ENCODE peak calls at places on chromosomes 3 and 15, in ten cellular contexts. One of them, this sample, is unnamed.
A peak's percentile ranks its signal among the peaks of the same experiment; 100 is the strongest.

GRCh38 chr15:89794627-89795241 is 18.6 kb downstream of the MESP2 start:
- DNase-seq in breast epithelium: no peak
- DNase-seq in fibroblast of mammary gland: peak; percentile 62
- DNase-seq in prostate gland: no peak
- DNase-seq in endothelial cell of umbilical vein: peak; percentile 95
- DNase-seq in foreskin fibroblast: peak; percentile 63
- DNase-seq in fibroblast of the aortic adventitia: peak; percentile 83
- DNase-seq in fibroblast of lung: peak; percentile 81
- DNase-seq in spleen: peak; percentile 2
- DNase-seq in adrenal gland: no peak
- DNase-seq in this sample: peak; percentile 55

GRCh38 chr3:39279745-39280517 is at the start of gene CX3CR1:
- DNase-seq in breast epithelium: no peak
- DNase-seq in fibroblast of mammary gland: no peak
- DNase-seq in prostate gland: no peak
- DNase-seq in endothelial cell of umbilical vein: no peak
- DNase-seq in foreskin fibroblast: no peak
- DNase-seq in fibroblast of the aortic adventitia: no peak
- DNase-seq in fibroblast of lung: no peak
- DNase-seq in spleen: no peak
- DNase-seq in adrenal gland: peak; percentile 42
- DNase-seq in this sample: no peak

GRCh38 chr3:52730681-52731080 is 24.8 kb downstream of the SPCS1 start:
- DNase-seq in breast epithelium: no peak
- DNase-seq in fibroblast of mammary gland: no peak
- DNase-seq in prostate gland: no peak
- DNase-seq in endothelial cell of umbilical vein: peak; percentile 19
- DNase-seq in foreskin fibroblast: no peak
- DNase-seq in fibroblast of the aortic adventitia: peak; percentile 20
- DNase-seq in fibroblast of lung: peak; percentile 17
- DNase-seq in spleen: no peak
- DNase-seq in adrenal gland: peak; percentile 39
- DNase-seq in this sample: no peak

GRCh38 chr3:177037241-177037640 is 160.0 kb downstream of the TBL1XR1 start:
- DNase-seq in breast epithelium: no peak
- DNase-seq in fibroblast of mammary gland: peak; percentile 40
- DNase-seq in prostate gland: no peak
- DNase-seq in endothelial cell of umbilical vein: no peak
- DNase-seq in foreskin fibroblast: no peak
- DNase-seq in fibroblast of the aortic adventitia: no peak
- DNase-seq in fibroblast of lung: no peak
- DNase-seq in spleen: no peak
- DNase-seq in adrenal gland: no peak
- DNase-seq in this sample: no peak

GRCh38 chr15:91982401-91982800 is 128.9 kb downstream of the SLCO3A1 start:
- DNase-seq in breast epithelium: no peak
- DNase-seq in fibroblast of mammary gland: no peak
- DNase-seq in prostate gland: no peak
- DNase-seq in endothelial cell of umbilical vein: no peak
- DNase-seq in foreskin fibroblast: no peak
- DNase-seq in fibroblast of the aortic adventitia: peak; percentile 24
- DNase-seq in fibroblast of lung: peak; percentile 4
- DNase-seq in spleen: no peak
- DNase-seq in adrenal gland: no peak
- DNase-seq in this sample: no peak

GRCh38 chr3:23004971-23005370 is 198.2 kb upstream of the UBE2E2 start:
- DNase-seq in breast epithelium: no peak
- DNase-seq in fibroblast of mammary gland: peak; percentile 84
- DNase-seq in prostate gland: no peak
- DNase-seq in endothelial cell of umbilical vein: no peak
- DNase-seq in foreskin fibroblast: peak; percentile 67
- DNase-seq in fibroblast of the aortic adventitia: peak; percentile 79
- DNase-seq in fibroblast of lung: peak; percentile 73
- DNase-seq in spleen: no peak
- DNase-seq in adrenal gland: no peak
- DNase-seq in this sample: peak; percentile 28

GRCh38 chr3:124263168-124263567 is 271.2 kb upstream of the ROPN1 start:
- DNase-seq in breast epithelium: no peak
- DNase-seq in fibroblast of mammary gland: peak; percentile 94
- DNase-seq in prostate gland: no peak
- DNase-seq in endothelial cell of umbilical vein: peak; percentile 44
- DNase-seq in foreskin fibroblast: peak; percentile 80
- DNase-seq in fibroblast of the aortic adventitia: peak; percentile 94
- DNase-seq in fibroblast of lung: peak; percentile 97
- DNase-seq in spleen: no peak
- DNase-seq in adrenal gland: peak; percentile 74
- DNase-seq in this sample: peak; percentile 80

GRCh38 chr3:160163259-160163878 is 61.9 kb upstream of the C3orf80 start:
- DNase-seq in breast epithelium: no peak
- DNase-seq in fibroblast of mammary gland: peak; percentile 58
- DNase-seq in prostate gland: no peak
- DNase-seq in endothelial cell of umbilical vein: peak; percentile 46
- DNase-seq in foreskin fibroblast: peak; percentile 56
- DNase-seq in fibroblast of the aortic adventitia: peak; percentile 74
- DNase-seq in fibroblast of lung: peak; percentile 62
- DNase-seq in spleen: no peak
- DNase-seq in adrenal gland: no peak
- DNase-seq in this sample: peak; percentile 56

GRCh38 chr3:189158034-189158433 is 13.7 kb upstream of the TPRG1 start:
- DNase-seq in breast epithelium: no peak
- DNase-seq in fibroblast of mammary gland: no peak
- DNase-seq in prostate gland: no peak
- DNase-seq in endothelial cell of umbilical vein: no peak
- DNase-seq in foreskin fibroblast: no peak
- DNase-seq in fibroblast of the aortic adventitia: no peak
- DNase-seq in fibroblast of lung: no peak
- DNase-seq in spleen: no peak
- DNase-seq in adrenal gland: no peak
- DNase-seq in this sample: no peak

GRCh38 chr15:79219393-79220056 is 63.0 kb upstream of the ANKRD34C start:
- DNase-seq in breast epithelium: no peak
- DNase-seq in fibroblast of mammary gland: no peak
- DNase-seq in prostate gland: no peak
- DNase-seq in endothelial cell of umbilical vein: no peak
- DNase-seq in foreskin fibroblast: no peak
- DNase-seq in fibroblast of the aortic adventitia: no peak
- DNase-seq in fibroblast of lung: no peak
- DNase-seq in spleen: no peak
- DNase-seq in adrenal gland: no peak
- DNase-seq in this sample: no peak

GRCh38 chr15:51139091-51139490 is 44.4 kb upstream of the TNFAIP8L3 start:
- DNase-seq in breast epithelium: no peak
- DNase-seq in fibroblast of mammary gland: no peak
- DNase-seq in prostate gland: no peak
- DNase-seq in endothelial cell of umbilical vein: no peak
- DNase-seq in foreskin fibroblast: no peak
- DNase-seq in fibroblast of the aortic adventitia: no peak
- DNase-seq in fibroblast of lung: no peak
- DNase-seq in spleen: no peak
- DNase-seq in adrenal gland: no peak
- DNase-seq in this sample: no peak

GRCh38 chr3:25548836-25549235 is 115.9 kb downstream of the TOP2B start:
- DNase-seq in breast epithelium: no peak
- DNase-seq in fibroblast of mammary gland: no peak
- DNase-seq in prostate gland: no peak
- DNase-seq in endothelial cell of umbilical vein: peak; percentile 75
- DNase-seq in foreskin fibroblast: no peak
- DNase-seq in fibroblast of the aortic adventitia: no peak
- DNase-seq in fibroblast of lung: no peak
- DNase-seq in spleen: no peak
- DNase-seq in adrenal gland: no peak
- DNase-seq in this sample: no peak

GRCh38 chr3:46930945-46931403 is 45.6 kb downstream of the CCDC12 start:
- DNase-seq in breast epithelium: peak; percentile 70
- DNase-seq in fibroblast of mammary gland: no peak
- DNase-seq in prostate gland: no peak
- DNase-seq in endothelial cell of umbilical vein: peak; percentile 66
- DNase-seq in foreskin fibroblast: peak; percentile 32
- DNase-seq in fibroblast of the aortic adventitia: no peak
- DNase-seq in fibroblast of lung: no peak
- DNase-seq in spleen: peak; percentile 70
- DNase-seq in adrenal gland: no peak
- DNase-seq in this sample: no peak

GRCh38 chr15:27059610-27060202 is 88.7 kb downstream of the GABRG3 start:
- DNase-seq in breast epithelium: no peak
- DNase-seq in fibroblast of mammary gland: peak; percentile 26
- DNase-seq in prostate gland: peak; percentile 24
- DNase-seq in endothelial cell of umbilical vein: no peak
- DNase-seq in foreskin fibroblast: peak; percentile 36
- DNase-seq in fibroblast of the aortic adventitia: peak; percentile 15
- DNase-seq in fibroblast of lung: peak; percentile 56
- DNase-seq in spleen: no peak
- DNase-seq in adrenal gland: peak; percentile 81
- DNase-seq in this sample: no peak
- TF ChIP-seq CTCF in breast epithelium: peak; percentile 46
- TF ChIP-seq CTCF in fibroblast of mammary gland: peak; percentile 41
- TF ChIP-seq CTCF in prostate gland: peak; percentile 51
- TF ChIP-seq CTCF in endothelial cell of umbilical vein: peak; percentile 36
- TF ChIP-seq CTCF in foreskin fibroblast: peak; percentile 33
- TF ChIP-seq CTCF in fibroblast of the aortic adventitia: peak; percentile 50
- TF ChIP-seq CTCF in fibroblast of lung: peak; percentile 64
- TF ChIP-seq CTCF in spleen: peak; percentile 43
- TF ChIP-seq CTCF in adrenal gland: peak; percentile 65
- TF ChIP-seq CTCF in this sample: peak; percentile 23

GRCh38 chr3:196198771-196199753 is 12.1 kb downstream of the ZDHHC19 start:
- DNase-seq in breast epithelium: no peak
- DNase-seq in fibroblast of mammary gland: peak; percentile 15
- DNase-seq in prostate gland: no peak
- DNase-seq in endothelial cell of umbilical vein: no peak
- DNase-seq in foreskin fibroblast: no peak
- DNase-seq in fibroblast of the aortic adventitia: no peak
- DNase-seq in fibroblast of lung: no peak
- DNase-seq in spleen: peak; percentile 64
- DNase-seq in adrenal gland: no peak
- DNase-seq in this sample: no peak
- TF ChIP-seq CTCF in breast epithelium: no peak
- TF ChIP-seq CTCF in fibroblast of mammary gland: peak; percentile 26
- TF ChIP-seq CTCF in prostate gland: no peak
- TF ChIP-seq CTCF in endothelial cell of umbilical vein: peak; percentile 9
- TF ChIP-seq CTCF in foreskin fibroblast: no peak
- TF ChIP-seq CTCF in fibroblast of the aortic adventitia: no peak
- TF ChIP-seq CTCF in fibroblast of lung: peak; percentile 15
- TF ChIP-seq CTCF in spleen: no peak
- TF ChIP-seq CTCF in adrenal gland: no peak
- TF ChIP-seq CTCF in this sample: no peak

GRCh38 chr3:107574650-107575049 is 51.9 kb downstream of the BBX start:
- DNase-seq in breast epithelium: no peak
- DNase-seq in fibroblast of mammary gland: peak; percentile 65
- DNase-seq in prostate gland: no peak
- DNase-seq in endothelial cell of umbilical vein: peak; percentile 66
- DNase-seq in foreskin fibroblast: peak; percentile 62
- DNase-seq in fibroblast of the aortic adventitia: peak; percentile 69
- DNase-seq in fibroblast of lung: peak; percentile 68
- DNase-seq in spleen: no peak
- DNase-seq in adrenal gland: no peak
- DNase-seq in this sample: peak; percentile 57
- TF ChIP-seq CTCF in breast epithelium: peak; percentile 28
- TF ChIP-seq CTCF in fibroblast of mammary gland: peak; percentile 65
- TF ChIP-seq CTCF in prostate gland: peak; percentile 50
- TF ChIP-seq CTCF in endothelial cell of umbilical vein: peak; percentile 33
- TF ChIP-seq CTCF in foreskin fibroblast: peak; percentile 45
- TF ChIP-seq CTCF in fibroblast of the aortic adventitia: peak; percentile 62
- TF ChIP-seq CTCF in fibroblast of lung: peak; percentile 62
- TF ChIP-seq CTCF in spleen: peak; percentile 51
- TF ChIP-seq CTCF in adrenal gland: peak; percentile 71
- TF ChIP-seq CTCF in this sample: peak; percentile 65

GRCh38 chr3:168029705-168030104 is 66.0 kb downstream of the GOLIM4 start:
- DNase-seq in breast epithelium: no peak
- DNase-seq in fibroblast of mammary gland: no peak
- DNase-seq in prostate gland: no peak
- DNase-seq in endothelial cell of umbilical vein: no peak
- DNase-seq in foreskin fibroblast: no peak
- DNase-seq in fibroblast of the aortic adventitia: no peak
- DNase-seq in fibroblast of lung: no peak
- DNase-seq in spleen: no peak
- DNase-seq in adrenal gland: no peak
- DNase-seq in this sample: no peak
- TF ChIP-seq CTCF in breast epithelium: no peak
- TF ChIP-seq CTCF in fibroblast of mammary gland: no peak
- TF ChIP-seq CTCF in prostate gland: no peak
- TF ChIP-seq CTCF in endothelial cell of umbilical vein: no peak
- TF ChIP-seq CTCF in foreskin fibroblast: no peak
- TF ChIP-seq CTCF in fibroblast of the aortic adventitia: no peak
- TF ChIP-seq CTCF in fibroblast of lung: no peak
- TF ChIP-seq CTCF in spleen: no peak
- TF ChIP-seq CTCF in adrenal gland: no peak
- TF ChIP-seq CTCF in this sample: no peak

GRCh38 chr15:68200016-68200861 is 4.9 kb downstream of the CALML4 start:
- DNase-seq in breast epithelium: no peak
- DNase-seq in fibroblast of mammary gland: no peak
- DNase-seq in prostate gland: no peak
- DNase-seq in endothelial cell of umbilical vein: no peak
- DNase-seq in foreskin fibroblast: no peak
- DNase-seq in fibroblast of the aortic adventitia: no peak
- DNase-seq in fibroblast of lung: no peak
- DNase-seq in spleen: no peak
- DNase-seq in adrenal gland: peak; percentile 75
- DNase-seq in this sample: peak; percentile 37
- TF ChIP-seq CTCF in breast epithelium: no peak
- TF ChIP-seq CTCF in fibroblast of mammary gland: no peak
- TF ChIP-seq CTCF in prostate gland: no peak
- TF ChIP-seq CTCF in endothelial cell of umbilical vein: no peak
- TF ChIP-seq CTCF in foreskin fibroblast: no peak
- TF ChIP-seq CTCF in fibroblast of the aortic adventitia: peak; percentile 6
- TF ChIP-seq CTCF in fibroblast of lung: no peak
- TF ChIP-seq CTCF in spleen: no peak
- TF ChIP-seq CTCF in adrenal gland: no peak
- TF ChIP-seq CTCF in this sample: no peak

GRCh38 chr15:43210172-43210745 is 10.6 kb downstream of the EPB42 start:
- DNase-seq in breast epithelium: no peak
- DNase-seq in fibroblast of mammary gland: no peak
- DNase-seq in prostate gland: no peak
- DNase-seq in endothelial cell of umbilical vein: no peak
- DNase-seq in foreskin fibroblast: no peak
- DNase-seq in fibroblast of the aortic adventitia: no peak
- DNase-seq in fibroblast of lung: no peak
- DNase-seq in spleen: no peak
- DNase-seq in adrenal gland: peak; percentile 24
- DNase-seq in this sample: no peak

GRCh38 chr15:43208052-43209002 is 12.5 kb downstream of the EPB42 start:
- DNase-seq in breast epithelium: no peak
- DNase-seq in fibroblast of mammary gland: no peak
- DNase-seq in prostate gland: no peak
- DNase-seq in endothelial cell of umbilical vein: no peak
- DNase-seq in foreskin fibroblast: no peak
- DNase-seq in fibroblast of the aortic adventitia: no peak
- DNase-seq in fibroblast of lung: no peak
- DNase-seq in spleen: no peak
- DNase-seq in adrenal gland: peak; percentile 30
- DNase-seq in this sample: no peak

GRCh38 chr15:43210807-43211206 is 10.0 kb downstream of the EPB42 start:
- DNase-seq in breast epithelium: no peak
- DNase-seq in fibroblast of mammary gland: no peak
- DNase-seq in prostate gland: no peak
- DNase-seq in endothelial cell of umbilical vein: no peak
- DNase-seq in foreskin fibroblast: no peak
- DNase-seq in fibroblast of the aortic adventitia: no peak
- DNase-seq in fibroblast of lung: no peak
- DNase-seq in spleen: no peak
- DNase-seq in adrenal gland: peak; percentile 18
- DNase-seq in this sample: no peak

GRCh38 chr15:43211336-43211735 is 9.5 kb downstream of the EPB42 start:
- DNase-seq in breast epithelium: no peak
- DNase-seq in fibroblast of mammary gland: no peak
- DNase-seq in prostate gland: no peak
- DNase-seq in endothelial cell of umbilical vein: no peak
- DNase-seq in foreskin fibroblast: no peak
- DNase-seq in fibroblast of the aortic adventitia: no peak
- DNase-seq in fibroblast of lung: no peak
- DNase-seq in spleen: no peak
- DNase-seq in adrenal gland: peak; percentile 21
- DNase-seq in this sample: no peak

GRCh38 chr15:43209059-43209824 is 11.6 kb downstream of the EPB42 start:
- DNase-seq in breast epithelium: no peak
- DNase-seq in fibroblast of mammary gland: no peak
- DNase-seq in prostate gland: no peak
- DNase-seq in endothelial cell of umbilical vein: no peak
- DNase-seq in foreskin fibroblast: peak; percentile 36
- DNase-seq in fibroblast of the aortic adventitia: no peak
- DNase-seq in fibroblast of lung: no peak
- DNase-seq in spleen: no peak
- DNase-seq in adrenal gland: peak; percentile 44
- DNase-seq in this sample: peak; percentile 16
- TF ChIP-seq CTCF in breast epithelium: no peak
- TF ChIP-seq CTCF in fibroblast of mammary gland: no peak
- TF ChIP-seq CTCF in prostate gland: no peak
- TF ChIP-seq CTCF in endothelial cell of umbilical vein: no peak
- TF ChIP-seq CTCF in foreskin fibroblast: no peak
- TF ChIP-seq CTCF in fibroblast of the aortic adventitia: no peak
- TF ChIP-seq CTCF in fibroblast of lung: no peak
- TF ChIP-seq CTCF in spleen: no peak
- TF ChIP-seq CTCF in adrenal gland: no peak
- TF ChIP-seq CTCF in this sample: no peak